ENCODE peak calls at places on chromosomes 12 and 14, in seven cellular contexts. I is SK-N-MC; S is IMR-90; O is CD4-positive, CD25-positive, alpha-beta regulatory T cell; X is GM23248; Z is SJSA1; H is uterus. B is an unnamed sample.

GRCh38 chr12:5148880-5149279 is 105.2 kb downstream of the KCNA5 start:
- DNase-seq in H (no peak), I (no peak), X (no peak), S (no peak), Z (no peak), O (no peak), B (no peak)

GRCh38 chr14:99334277-99334676 is 62.3 kb upstream of the BCL11B start:
- DNase-seq in S (no peak), H (no peak), Z (no peak), O (no peak), I (no peak), X (no peak), B (no peak)

GRCh38 chr14:32075636-32076277 is 1.3 kb upstream of the ARHGAP5 start:
- DNase-seq in X (peak), I (no peak), Z (peak), H (no peak), O (no peak), S (peak), B (peak)

GRCh38 chr12:63864456-63864709 is 19.9 kb downstream of the SRGAP1 start:
- DNase-seq in H (no peak), I (no peak), S (no peak), Z (no peak), O (no peak), X (no peak), B (no peak)

GRCh38 chr12:110619534-110619953 is 5.6 kb downstream of the TCTN1 start:
- DNase-seq in X (peak), S (peak), I (no peak), Z (no peak), O (peak), H (no peak), B (no peak)

GRCh38 chr14:95353664-95354063 is 34.0 kb upstream of the CLMN start:
- DNase-seq in S (no peak), O (no peak), H (no peak), Z (no peak), I (no peak), X (no peak), B (no peak)

GRCh38 chr14:90368946-90369721 is 27.7 kb upstream of the CALM1 start:
- DNase-seq in O (peak), H (no peak), Z (no peak), I (no peak), S (peak), X (peak), B (peak)

GRCh38 chr14:32072701-32073100 is 4.4 kb upstream of the ARHGAP5 start:
- DNase-seq in Z (no peak), S (no peak), X (no peak), O (no peak), I (no peak), H (no peak), B (no peak)

GRCh38 chr14:65208548-65208947 is 106.2 kb upstream of the MAX start:
- DNase-seq in O (no peak), X (no peak), H (no peak), I (no peak), S (no peak), Z (no peak), B (no peak)

GRCh38 chr14:65213316-65213715 is 111.0 kb upstream of the MAX start:
- DNase-seq in H (no peak), I (no peak), Z (no peak), S (no peak), X (no peak), O (no peak), B (no peak)

GRCh38 chr14:65210118-65210826 is 108.0 kb upstream of the MAX start:
- DNase-seq in Z (no peak), O (peak), H (no peak), I (no peak), S (peak), X (no peak), B (no peak)

GRCh38 chr14:65210827-65211192 is 108.5 kb upstream of the MAX start:
- DNase-seq in H (no peak), Z (no peak), S (no peak), O (no peak), X (peak), I (no peak), B (no peak)

GRCh38 chr14:65211341-65211987 is 109.1 kb upstream of the MAX start:
- DNase-seq in I (no peak), H (no peak), Z (no peak), S (peak), O (no peak), X (peak), B (no peak)
- H3K27ac ChIP-seq in I (no peak), H (no peak), Z (peak), S (peak), O (no peak), X (peak), B (no peak)

GRCh38 chr12:71063087-71063486 is 94.7 kb downstream of the TSPAN8 start:
- DNase-seq in I (no peak), S (no peak), X (no peak), Z (no peak), O (no peak), H (no peak), B (no peak)
- H3K27ac ChIP-seq in I (no peak), S (no peak), X (no peak), Z (no peak), O (no peak), H (no peak), B (no peak)

DNA sequence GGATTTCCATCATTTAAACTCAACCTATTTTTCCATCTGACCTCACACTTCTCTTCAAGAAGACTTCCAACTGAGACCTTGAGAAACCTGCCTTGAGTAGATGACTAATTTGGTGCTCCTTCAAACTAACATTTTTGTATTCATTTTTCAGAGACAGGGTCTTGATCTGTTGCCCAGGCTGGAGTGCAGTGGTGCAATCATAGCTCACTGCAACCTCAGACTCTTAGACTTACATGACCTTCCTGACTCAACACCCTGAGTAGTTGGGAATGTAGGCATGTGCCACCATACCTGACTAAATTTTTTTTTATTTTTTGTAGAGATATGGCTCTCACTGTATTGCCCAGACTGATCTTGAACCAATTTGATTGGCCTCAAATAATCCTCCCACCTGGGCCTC is 389.9 kb downstream of the PDZRN4 start:
- DNase-seq in Z (no peak), S (no peak), H (no peak), X (no peak), I (no peak), O (no peak), B (no peak)
- H3K27ac ChIP-seq in Z (no peak), S (no peak), H (no peak), X (no peak), I (no peak), O (no peak), B (no peak)

GRCh38 chr14:70889555-70889954 is 17.7 kb upstream of the PCNX1 start:
- DNase-seq in Z (no peak), H (no peak), X (no peak), S (no peak), O (no peak), I (no peak), B (no peak)

GRCh38 chr14:70887207-70888150 is 19.8 kb upstream of the PCNX1 start:
- DNase-seq in O (no peak), H (no peak), X (peak), S (peak), I (no peak), Z (no peak), B (no peak)

GRCh38 chr14:70886421-70887206 is 20.6 kb upstream of the PCNX1 start:
- DNase-seq in Z (no peak), S (no peak), X (no peak), I (no peak), H (no peak), O (peak), B (no peak)

GRCh38 chr14:70888681-70889175 is 18.5 kb upstream of the PCNX1 start:
- DNase-seq in O (peak), Z (no peak), H (no peak), I (no peak), S (peak), X (peak), B (no peak)

DNA sequence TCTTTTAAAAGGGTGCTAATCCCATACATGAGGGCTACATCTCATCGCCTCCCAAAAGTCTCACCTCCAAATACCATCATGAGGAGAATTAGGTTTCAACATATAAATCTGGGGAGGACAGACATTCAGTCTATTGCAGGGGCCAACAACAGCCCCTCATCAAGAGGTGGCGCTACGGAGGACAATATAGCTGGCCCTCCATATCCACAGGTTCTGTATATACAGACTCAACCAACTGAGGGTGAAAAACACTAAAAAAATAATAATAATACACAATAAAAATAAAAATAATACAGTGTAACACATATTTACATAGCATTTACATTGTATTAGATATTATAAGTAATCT is 19.1 kb upstream of the PCNX1 start:
- DNase-seq in X (no peak), Z (no peak), H (no peak), S (no peak), O (no peak), I (no peak), B (no peak)
- H3K27ac ChIP-seq in X (peak), Z (no peak), H (no peak), S (peak), O (peak), I (peak), B (no peak)

GRCh38 chr14:54086780-54087179 is 130.2 kb upstream of the BMP4 start:
- DNase-seq in X (no peak), I (no peak), H (no peak), O (no peak), Z (no peak), S (peak), B (no peak)
- H3K27ac ChIP-seq in X (no peak), I (no peak), H (peak), O (no peak), Z (no peak), S (no peak), B (no peak)

DNA sequence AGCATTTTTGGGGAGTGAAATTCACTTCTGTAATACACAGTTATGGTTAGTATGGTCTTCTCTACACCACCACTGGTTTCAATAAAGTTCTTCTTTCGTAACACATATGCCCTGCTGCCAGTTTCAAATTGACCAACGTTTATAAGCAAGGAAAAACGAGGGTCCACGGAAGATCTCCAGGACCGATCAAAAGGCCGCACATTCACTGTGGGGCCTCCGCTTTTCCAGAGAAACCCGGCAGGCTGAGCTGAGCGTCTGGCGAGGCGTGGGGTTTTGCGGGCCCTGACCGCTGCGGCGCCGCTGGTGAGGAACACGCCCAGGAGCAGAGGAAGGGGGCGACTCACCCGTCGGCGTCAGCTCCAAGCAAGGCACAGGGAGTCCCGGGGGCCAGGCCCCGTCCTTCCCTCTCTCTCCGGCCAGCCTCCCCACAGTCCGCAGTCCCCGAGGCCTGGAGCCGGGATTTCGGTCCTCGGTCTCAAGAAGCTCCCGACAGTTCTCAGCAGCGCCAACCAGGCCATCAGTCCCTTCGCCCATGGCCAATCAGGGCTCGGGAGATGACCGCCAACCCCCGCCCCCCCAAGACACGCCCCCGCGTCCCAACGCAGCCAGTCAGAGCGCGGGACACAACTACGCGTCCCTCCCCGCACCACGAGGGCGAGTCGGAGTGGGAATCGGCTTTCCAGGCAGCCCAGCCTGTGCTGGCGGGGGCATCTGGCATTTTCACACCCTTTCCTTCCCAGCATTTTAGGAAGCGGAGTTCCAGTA is at the start of gene MTERF2:
- DNase-seq in O (peak), H (peak), Z (peak), X (peak), I (peak), S (peak), B (peak)
- H3K27ac ChIP-seq in O (peak), H (peak), Z (peak), X (peak), I (no peak), S (peak), B (peak)

GRCh38 chr14:102081231-102082080 is 5.4 kb downstream of the HSP90AA1 start:
- DNase-seq in X (no peak), H (no peak), I (no peak), S (no peak), Z (no peak), O (no peak), B (no peak)

GRCh38 chr14:102080183-102081080 is 6.4 kb downstream of the HSP90AA1 start:
- DNase-seq in Z (no peak), I (no peak), S (no peak), X (no peak), O (no peak), H (no peak), B (no peak)

GRCh38 chr14:102078344-102078743 is 8.5 kb downstream of the HSP90AA1 start:
- DNase-seq in I (no peak), X (no peak), Z (no peak), H (no peak), S (no peak), O (no peak), B (no peak)

GRCh38 chr14:102078840-102079699 is 7.8 kb downstream of the HSP90AA1 start:
- DNase-seq in I (no peak), O (no peak), H (no peak), S (no peak), Z (no peak), X (no peak), B (no peak)

GRCh38 chr14:102079700-102079979 is 7.2 kb downstream of the HSP90AA1 start:
- DNase-seq in S (no peak), I (no peak), H (no peak), Z (no peak), O (no peak), X (no peak), B (no peak)
- H3K27ac ChIP-seq in S (no peak), I (peak), H (no peak), Z (no peak), O (no peak), X (no peak), B (no peak)